ENCODE peak calls at places on chromosomes 2 and 18, in five cellular contexts. L is endothelial cell, A is A549, P is WTC11, I is right lobe of liver. Z is an unnamed sample.
A peak's percentile ranks its signal among the peaks of the same experiment; 100 is the strongest.

GRCh38 chr2:148684507-148684906 is 40.0 kb downstream of the EPC2 start:
- DNase-seq in L (no peak), A (no peak), P (no peak), I (no peak), Z (no peak)

GRCh38 chr18:31424383-31424988 is 23.1 kb upstream of the DSG3 start:
- DNase-seq in L (peak; percentile 57), A (peak; percentile 4), P (peak; percentile 72), I (no peak), Z (no peak)

GRCh38 chr2:234556848-234557573 is 60.1 kb upstream of the ARL4C start:
- DNase-seq in L (no peak), A (peak; percentile 43), P (no peak), I (no peak), Z (no peak)

GRCh38 chr18:33870059-33870458 is 292.0 kb downstream of the ASXL3 start:
- DNase-seq in L (no peak), A (no peak), P (no peak), I (no peak), Z (no peak)

GRCh38 chr18:59114160-59114559 is 25.5 kb upstream of the SEC11C start:
- DNase-seq in L (no peak), A (no peak), P (no peak), I (no peak), Z (no peak)

GRCh38 chr2:168247341-168248305 is at the start of gene STK39:
- DNase-seq in L (peak; percentile 70), A (peak; percentile 36), P (peak; percentile 82), I (peak; percentile 74), Z (peak; percentile 66)

GRCh38 chr2:202542142-202542541 is 92.6 kb upstream of the FAM117B start:
- DNase-seq in L (no peak), A (no peak), P (no peak), I (no peak), Z (peak; percentile 38)

GRCh38 chr18:35117951-35118411 is 76.8 kb downstream of the MAPRE2 start:
- DNase-seq in L (no peak), A (no peak), P (no peak), I (peak; percentile 59), Z (no peak)

GRCh38 chr2:37816686-37817085 is 108.4 kb upstream of the RMDN2 start:
- DNase-seq in L (no peak), A (no peak), P (no peak), I (no peak), Z (no peak)
- TF ChIP-seq CTCF in L (no peak), A (no peak), P (no peak), I (no peak), Z (no peak)

GRCh38 chr18:57437433-57437781 is 2.2 kb downstream of the ONECUT2 start:
- DNase-seq in L (no peak), A (no peak), P (peak; percentile 46), I (peak; percentile 62), Z (peak; percentile 48)
- TF ChIP-seq CTCF in L (no peak), A (no peak), P (no peak), I (no peak), Z (no peak)

GRCh38 chr2:166361351-166362153 is 14.2 kb downstream of the SCN9A start:
- DNase-seq in L (no peak), A (no peak), P (no peak), I (no peak), Z (no peak)
- TF ChIP-seq CTCF in L (no peak), A (peak; percentile 72), P (no peak), I (peak; percentile 53), Z (peak; percentile 51)

GRCh38 chr2:102184018-102184417 is 2.8 kb upstream of the IL1RL2 start:
- DNase-seq in L (no peak), A (no peak), P (no peak), I (no peak), Z (no peak)
- TF ChIP-seq CTCF in L (no peak), A (no peak), P (no peak), I (no peak), Z (no peak)

DNA sequence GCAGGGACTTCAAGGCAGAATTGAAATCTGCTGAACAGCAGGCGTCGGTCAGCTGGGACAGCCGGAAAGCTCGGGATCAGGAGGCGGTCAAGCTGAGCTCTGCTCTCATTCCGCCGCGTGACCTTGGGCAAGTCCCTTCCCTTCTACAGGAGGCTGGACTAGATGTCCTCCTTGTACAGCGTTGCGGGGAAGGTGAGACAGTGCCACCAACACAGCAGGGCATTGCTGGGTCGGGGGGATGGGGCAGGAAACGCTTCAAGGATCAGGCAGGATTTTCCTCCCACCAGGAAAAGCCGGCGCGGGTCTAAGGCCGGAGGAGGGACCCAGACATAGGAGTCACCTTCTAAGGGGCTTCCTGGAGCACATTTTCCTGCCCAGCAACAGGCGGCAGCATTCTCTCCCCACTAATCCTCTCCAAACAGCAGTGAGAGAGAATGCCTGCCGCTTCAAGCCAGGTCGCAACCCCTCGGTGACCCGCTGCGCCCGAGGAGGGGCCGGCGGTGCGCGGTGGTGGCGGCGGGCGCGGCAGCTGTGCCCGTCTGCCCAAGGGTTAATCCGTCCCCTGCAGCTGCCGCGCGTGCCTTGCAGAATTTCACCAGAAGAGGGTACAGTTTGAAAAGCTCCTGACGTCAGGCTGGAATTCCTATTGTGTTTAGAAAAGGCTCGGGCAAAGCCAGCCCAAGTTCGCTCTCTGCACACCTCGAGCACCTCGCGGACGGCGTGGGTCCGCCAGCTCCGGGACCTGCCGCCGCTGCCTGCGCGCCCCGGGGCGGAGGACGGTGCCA is at the start of gene KCNF1:
- DNase-seq in L (peak; percentile 70), A (peak; percentile 79), P (peak; percentile 62), I (no peak), Z (peak; percentile 61)
- TF ChIP-seq CTCF in L (no peak), A (peak; percentile 52), P (no peak), I (peak; percentile 26), Z (peak; percentile 47)

GRCh38 chr2:7377861-7378569 is 460.8 kb downstream of the RNF144A start:
- DNase-seq in L (peak; percentile 29), A (peak; percentile 15), P (peak; percentile 26), I (no peak), Z (peak; percentile 96)
- TF ChIP-seq CTCF in L (no peak), A (no peak), P (no peak), I (no peak), Z (peak; percentile 61)

Z was measured in BE2C.